ENCODE peak calls at places on chromosomes 3 and 15, in five cellular contexts. R, U, L, C and H are unnamed samples.
A peak's percentile ranks its signal among the peaks of the same experiment; 100 is the strongest.

GRCh38 chr3:31213869-31214486 is 318.7 kb upstream of the STT3B start:
- DNase-seq in R (no peak), U (no peak), L (no peak), C (peak; percentile 95), H (no peak)

GRCh38 chr15:73988075-73988969 is 3.8 kb downstream of the STOML1 start:
- DNase-seq in R (no peak), U (no peak), L (no peak), C (no peak), H (no peak)

GRCh38 chr15:96340611-96341464 is 10.3 kb downstream of the NR2F2 start:
- DNase-seq in R (no peak), U (no peak), L (no peak), C (no peak), H (no peak)

GRCh38 chr3:4776980-4777581 is 202.2 kb upstream of the BHLHE40 start:
- DNase-seq in R (peak; percentile 49), U (no peak), L (no peak), C (no peak), H (no peak)

GRCh38 chr15:33722005-33722672 is 246.2 kb upstream of the CHRM5 start:
- DNase-seq in R (no peak), U (no peak), L (no peak), C (no peak), H (no peak)

GRCh38 chr3:161420746-161421145 is 49.4 kb upstream of the SPTSSB start:
- DNase-seq in R (no peak), U (no peak), L (no peak), C (no peak), H (no peak)

GRCh38 chr3:138066972-138067371 is 48.4 kb downstream of the DZIP1L start:
- DNase-seq in R (no peak), U (no peak), L (no peak), C (no peak), H (no peak)

GRCh38 chr15:80906159-80906775 is 83.4 kb downstream of the MESD start:
- DNase-seq in R (no peak), U (no peak), L (no peak), C (no peak), H (no peak)

GRCh38 chr15:81339321-81339720 is 15.4 kb upstream of the STARD5 start:
- DNase-seq in R (no peak), U (peak; percentile 13), L (no peak), C (no peak), H (no peak)

GRCh38 chr3:72042397-72043211 is 257.7 kb upstream of the PROK2 start:
- DNase-seq in R (no peak), U (no peak), L (no peak), C (no peak), H (no peak)

GRCh38 chr3:15272431-15273196 is 59.8 kb downstream of the SH3BP5 start:
- DNase-seq in R (no peak), U (peak; percentile 40), L (no peak), C (no peak), H (peak; percentile 74)

GRCh38 chr15:95439812-95440380 is 890.6 kb upstream of the NR2F2 start:
- DNase-seq in R (no peak), U (no peak), L (no peak), C (no peak), H (no peak)

GRCh38 chr3:107845355-107846281 is 245.2 kb downstream of the CD47 start:
- DNase-seq in R (no peak), U (no peak), L (no peak), C (no peak), H (no peak)

GRCh38 chr15:98888839-98889479 is 118.6 kb downstream of the PGPEP1L start:
- DNase-seq in R (no peak), U (no peak), L (no peak), C (no peak), H (no peak)

GRCh38 chr3:149120051-149120972 is 9.1 kb upstream of the HPS3 start:
- DNase-seq in R (no peak), U (no peak), L (no peak), C (peak; percentile 73), H (no peak)

GRCh38 chr3:37814547-37814946 is 47.1 kb upstream of the CTDSPL start:
- DNase-seq in R (no peak), U (no peak), L (no peak), C (peak; percentile 66), H (no peak)

GRCh38 chr3:111496894-111497559 is 45.0 kb upstream of the CD96 start:
- DNase-seq in R (no peak), U (no peak), L (no peak), C (no peak), H (no peak)

GRCh38 chr15:36221992-36222391 is 357.4 kb upstream of the CDIN1 start:
- DNase-seq in R (no peak), U (no peak), L (no peak), C (no peak), H (no peak)